ENCODE peak calls at places on chromosome 19, in four cellular contexts. P, N, S and A are unnamed samples.

GRCh38 chr19:12364391-12365093 is 941 bp downstream of the ZNF442 start:
- DNase-seq in N (no peak), P (no peak), S (peak), A (peak)

GRCh38 chr19:10655457-10656312 is 1.5 kb downstream of the ILF3 start:
- DNase-seq in N (no peak), P (no peak), S (peak), A (no peak)

GRCh38 chr19:47310819-47311218 is 1.2 kb downstream of the C5AR1 start:
- DNase-seq in P (no peak), S (peak), N (no peak), A (no peak)

GRCh38 chr19:51366999-51367564 is 894 bp upstream of the ETFB start:
- DNase-seq in P (peak), N (no peak), S (no peak), A (no peak)

GRCh38 chr19:10878253-10878652 is 6.9 kb downstream of the CARM1 start:
- DNase-seq in N (no peak), S (no peak), P (no peak), A (no peak)

GRCh38 chr19:48836089-48837017 is at the start of gene HSD17B14:
- DNase-seq in P (no peak), N (no peak), S (peak), A (peak)

GRCh38 chr19:17322854-17323253 is 11.8 kb downstream of the ANO8 start:
- DNase-seq in N (no peak), S (no peak), P (no peak), A (peak)

GRCh38 chr19:42132851-42133528 is 744 bp upstream of the POU2F2 start:
- DNase-seq in P (peak), N (peak), S (peak), A (peak)

GRCh38 chr19:27717825-27718224 is 1495.1 kb downstream of the UQCRFS1 start:
- DNase-seq in S (no peak), N (no peak), P (no peak), A (no peak)

GRCh38 chr19:58450836-58451357 is 525 bp upstream of the ZNF324B start:
- DNase-seq in P (no peak), N (no peak), S (no peak), A (no peak)

GRCh38 chr19:29771708-29772415 is 39.9 kb upstream of the CCNE1 start:
- DNase-seq in S (peak), N (no peak), P (no peak), A (no peak)

GRCh38 chr19:1465191-1466016 is 13.6 kb downstream of the C19orf25 start:
- DNase-seq in P (no peak), N (no peak), S (peak), A (no peak)

GRCh38 chr19:45613926-45614725 is 12.1 kb upstream of the GPR4 start:
- DNase-seq in S (peak), N (peak), P (no peak), A (no peak)

GRCh38 chr19:35388277-35389054 is 17.6 kb downstream of the GPR42 start:
- DNase-seq in P (no peak), N (no peak), S (no peak), A (no peak)

GRCh38 chr19:30303131-30303654 is 69.0 kb upstream of the ZNF536 start:
- DNase-seq in N (no peak), P (no peak), S (no peak), A (no peak)

GRCh38 chr19:54684537-54684936 is 21.8 kb downstream of the LILRB4 start:
- DNase-seq in S (peak), N (no peak), P (no peak), A (no peak)

GRCh38 chr19:55146078-55146647 is 2.8 kb downstream of the TNNT1 start:
- DNase-seq in P (no peak), N (no peak), S (no peak), A (no peak)

GRCh38 chr19:50371914-50372475 is 4.3 kb upstream of the NR1H2 start:
- DNase-seq in N (no peak), S (no peak), P (no peak), A (no peak)

GRCh38 chr19:45645631-45646344 is 6.6 kb upstream of the EML2 start:
- DNase-seq in N (peak), P (peak), S (peak), A (peak)

GRCh38 chr19:48325265-48325910 is at the start of gene EMP3:
- DNase-seq in N (peak), P (peak), S (peak), A (peak)

GRCh38 chr19:54388001-54388802 is 23.5 kb upstream of the LAIR1 start:
- DNase-seq in N (no peak), S (no peak), P (peak), A (no peak)

GRCh38 chr19:27774337-27774736 is 1438.6 kb downstream of the UQCRFS1 start:
- DNase-seq in P (no peak), S (no peak), N (no peak), A (no peak)

GRCh38 chr19:31140717-31141116 is 208.5 kb downstream of the TSHZ3 start:
- DNase-seq in N (no peak), P (no peak), S (no peak), A (no peak)

GRCh38 chr19:46144756-46145155 is 3.3 kb upstream of the IGFL2 start:
- DNase-seq in N (no peak), S (no peak), P (no peak), A (no peak)

GRCh38 chr19:18093439-18094161 is 4.0 kb upstream of the MAST3 start:
- DNase-seq in P (no peak), S (no peak), N (no peak), A (no peak)

GRCh38 chr19:13842294-13843103 is 34.4 kb upstream of the NANOS3 start:
- DNase-seq in S (peak), N (peak), P (peak), A (peak)

GRCh38 chr19:12965017-12965811 is 4.2 kb upstream of the DAND5 start:
- DNase-seq in N (peak), P (peak), S (peak), A (peak)